ENCODE peak calls at places on chromosomes 12 and 14, in four cellular contexts. One of them, this sample, is unnamed.
A peak's percentile ranks its signal among the peaks of the same experiment; 100 is the strongest.

GRCh38 chr14:71328183-71328582 is 420.9 kb downstream of the PCNX1 start:
- DNase-seq in CD8-positive, alpha-beta T cell: no peak
- DNase-seq in tibial artery: no peak
- DNase-seq in transverse colon: no peak
- DNase-seq in this sample: no peak

GRCh38 chr12:119989619-119990381 is 764 bp downstream of the BICDL1 start:
- DNase-seq in CD8-positive, alpha-beta T cell: peak; percentile 65
- DNase-seq in tibial artery: peak; percentile 65
- DNase-seq in transverse colon: peak; percentile 86
- DNase-seq in this sample: peak; percentile 22

GRCh38 chr12:6647083-6647604 is at the start of gene ACRBP:
- DNase-seq in CD8-positive, alpha-beta T cell: no peak
- DNase-seq in tibial artery: peak; percentile 79
- DNase-seq in transverse colon: peak; percentile 86
- DNase-seq in this sample: no peak

GRCh38 chr14:92726135-92726932 is 22.1 kb downstream of the LGMN start:
- DNase-seq in CD8-positive, alpha-beta T cell: peak; percentile 58
- DNase-seq in tibial artery: peak; percentile 81
- DNase-seq in transverse colon: peak; percentile 88
- DNase-seq in this sample: no peak

GRCh38 chr14:78902010-78902623 is 731.9 kb downstream of the NRXN3 start:
- DNase-seq in CD8-positive, alpha-beta T cell: no peak
- DNase-seq in tibial artery: no peak
- DNase-seq in transverse colon: peak; percentile 15
- DNase-seq in this sample: peak; percentile 59

GRCh38 chr12:4506870-4507269 is 31.8 kb upstream of the RAD51AP1 start:
- DNase-seq in CD8-positive, alpha-beta T cell: no peak
- DNase-seq in tibial artery: no peak
- DNase-seq in transverse colon: no peak
- DNase-seq in this sample: no peak

GRCh38 chr14:85576848-85577541 is 47.1 kb downstream of the FLRT2 start:
- DNase-seq in CD8-positive, alpha-beta T cell: no peak
- DNase-seq in tibial artery: no peak
- DNase-seq in transverse colon: no peak
- DNase-seq in this sample: no peak

GRCh38 chr12:122227341-122227740 is 1.5 kb upstream of the DIABLO start:
- DNase-seq in CD8-positive, alpha-beta T cell: peak; percentile 88
- DNase-seq in tibial artery: no peak
- DNase-seq in transverse colon: no peak
- DNase-seq in this sample: no peak

GRCh38 chr12:32561931-32562341 is 117.2 kb upstream of the DNM1L start:
- DNase-seq in CD8-positive, alpha-beta T cell: no peak
- DNase-seq in tibial artery: no peak
- DNase-seq in transverse colon: no peak
- DNase-seq in this sample: no peak

GRCh38 chr12:105468464-105468863 is 138.0 kb downstream of the C12orf75 start:
- DNase-seq in CD8-positive, alpha-beta T cell: no peak
- DNase-seq in tibial artery: no peak
- DNase-seq in transverse colon: no peak
- DNase-seq in this sample: no peak

GRCh38 chr14:37668646-37669045 is 73.2 kb downstream of the TTC6 start:
- DNase-seq in CD8-positive, alpha-beta T cell: no peak
- DNase-seq in tibial artery: no peak
- DNase-seq in transverse colon: no peak
- DNase-seq in this sample: no peak

GRCh38 chr12:124379938-124380754 is 85.3 kb downstream of the RFLNA start:
- DNase-seq in CD8-positive, alpha-beta T cell: no peak
- DNase-seq in tibial artery: peak; percentile 81
- DNase-seq in transverse colon: peak; percentile 46
- DNase-seq in this sample: no peak

GRCh38 chr12:105382771-105383632 is 52.5 kb downstream of the C12orf75 start:
- DNase-seq in CD8-positive, alpha-beta T cell: no peak
- DNase-seq in tibial artery: no peak
- DNase-seq in transverse colon: no peak
- DNase-seq in this sample: no peak

GRCh38 chr12:92593734-92594402 is 108.9 kb upstream of the PLEKHG7 start:
- DNase-seq in CD8-positive, alpha-beta T cell: peak; percentile 91
- DNase-seq in tibial artery: peak; percentile 32
- DNase-seq in transverse colon: peak; percentile 39
- DNase-seq in this sample: no peak

GRCh38 chr12:66813137-66813867 is 134.4 kb upstream of the GRIP1 start:
- DNase-seq in CD8-positive, alpha-beta T cell: no peak
- DNase-seq in tibial artery: no peak
- DNase-seq in transverse colon: no peak
- DNase-seq in this sample: no peak

GRCh38 chr14:77161011-77161410 is 19.4 kb upstream of the ZDHHC22 start:
- DNase-seq in CD8-positive, alpha-beta T cell: no peak
- DNase-seq in tibial artery: no peak
- DNase-seq in transverse colon: no peak
- DNase-seq in this sample: no peak

GRCh38 chr12:47190271-47190750 is 110.6 kb upstream of the AMIGO2 start:
- DNase-seq in CD8-positive, alpha-beta T cell: peak; percentile 25
- DNase-seq in tibial artery: no peak
- DNase-seq in transverse colon: no peak
- DNase-seq in this sample: no peak

GRCh38 chr14:92675421-92675820 is 73.0 kb downstream of the LGMN start:
- DNase-seq in CD8-positive, alpha-beta T cell: no peak
- DNase-seq in tibial artery: no peak
- DNase-seq in transverse colon: no peak
- DNase-seq in this sample: no peak

GRCh38 chr14:104196461-104197180 is 58.2 kb downstream of the KIF26A start:
- DNase-seq in CD8-positive, alpha-beta T cell: no peak
- DNase-seq in tibial artery: no peak
- DNase-seq in transverse colon: no peak
- DNase-seq in this sample: no peak

GRCh38 chr12:89160716-89161123 is 191.6 kb downstream of the DUSP6 start:
- DNase-seq in CD8-positive, alpha-beta T cell: no peak
- DNase-seq in tibial artery: peak; percentile 66
- DNase-seq in transverse colon: peak; percentile 15
- DNase-seq in this sample: no peak

GRCh38 chr12:26906704-26907103 is 31.1 kb downstream of the INTS13 start:
- DNase-seq in CD8-positive, alpha-beta T cell: no peak
- DNase-seq in tibial artery: no peak
- DNase-seq in transverse colon: no peak
- DNase-seq in this sample: no peak

GRCh38 chr12:96520767-96521166 is 31.4 kb downstream of the CFAP54 start:
- DNase-seq in CD8-positive, alpha-beta T cell: no peak
- DNase-seq in tibial artery: no peak
- DNase-seq in transverse colon: no peak
- DNase-seq in this sample: no peak

GRCh38 chr12:103075848-103076247 is 118.4 kb downstream of the ASCL1 start:
- DNase-seq in CD8-positive, alpha-beta T cell: no peak
- DNase-seq in tibial artery: no peak
- DNase-seq in transverse colon: no peak
- DNase-seq in this sample: no peak

GRCh38 chr14:88002421-88002820 is 2.5 kb upstream of the GPR65 start:
- DNase-seq in CD8-positive, alpha-beta T cell: no peak
- DNase-seq in tibial artery: no peak
- DNase-seq in transverse colon: no peak
- DNase-seq in this sample: no peak

GRCh38 chr12:124006582-124007170 is 33.7 kb downstream of the ZNF664 start:
- DNase-seq in CD8-positive, alpha-beta T cell: no peak
- DNase-seq in tibial artery: no peak
- DNase-seq in transverse colon: no peak
- DNase-seq in this sample: no peak

GRCh38 chr12:67993143-67993542 is 3.9 kb downstream of the IFNG-AS1 start:
- DNase-seq in CD8-positive, alpha-beta T cell: no peak
- DNase-seq in tibial artery: no peak
- DNase-seq in transverse colon: no peak
- DNase-seq in this sample: no peak

GRCh38 chr14:36852853-36853634 is 191.4 kb downstream of the PAX9 start:
- DNase-seq in CD8-positive, alpha-beta T cell: no peak
- DNase-seq in tibial artery: peak; percentile 50
- DNase-seq in transverse colon: no peak
- DNase-seq in this sample: no peak

GRCh38 chr12:27922591-27923139 is 49.9 kb downstream of the PTHLH start:
- DNase-seq in CD8-positive, alpha-beta T cell: no peak
- DNase-seq in tibial artery: no peak
- DNase-seq in transverse colon: no peak
- DNase-seq in this sample: no peak

GRCh38 chr14:38256358-38256840 is 506 bp upstream of the CLEC14A start:
- DNase-seq in CD8-positive, alpha-beta T cell: no peak
- DNase-seq in tibial artery: peak; percentile 49
- DNase-seq in transverse colon: no peak
- DNase-seq in this sample: no peak

GRCh38 chr14:54894995-54895394 is 7.6 kb downstream of the GCH1 start:
- DNase-seq in CD8-positive, alpha-beta T cell: no peak
- DNase-seq in tibial artery: no peak
- DNase-seq in transverse colon: no peak
- DNase-seq in this sample: no peak

GRCh38 chr12:125797421-125798175 is 732.4 kb downstream of the AACS start:
- DNase-seq in CD8-positive, alpha-beta T cell: no peak
- DNase-seq in tibial artery: no peak
- DNase-seq in transverse colon: no peak
- DNase-seq in this sample: no peak

DNA sequence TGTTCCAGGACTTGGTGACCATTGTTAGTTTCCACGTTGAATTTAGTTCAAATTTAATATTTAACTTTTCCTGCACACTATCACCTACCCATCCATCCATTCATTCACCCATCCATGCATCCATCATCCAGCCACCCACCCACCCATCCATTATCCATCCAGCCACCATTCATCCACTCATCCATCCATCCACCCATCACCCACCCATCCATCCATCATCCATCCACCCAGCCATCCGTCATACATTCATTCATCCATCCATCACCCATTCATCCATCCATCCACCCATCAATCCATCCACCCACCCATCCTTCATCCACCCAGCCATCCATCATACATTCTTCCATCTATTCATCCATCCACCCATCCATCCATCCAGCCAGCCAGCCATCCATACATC is 21.8 kb downstream of the NOC4L start:
- DNase-seq in CD8-positive, alpha-beta T cell: no peak
- DNase-seq in tibial artery: no peak
- DNase-seq in transverse colon: no peak
- DNase-seq in this sample: no peak
- H3K4me3 ChIP-seq in CD8-positive, alpha-beta T cell: no peak overlapping the region
- H3K4me3 ChIP-seq in tibial artery: no peak overlapping the region
- H3K4me3 ChIP-seq in transverse colon: no peak overlapping the region
- H3K4me3 ChIP-seq in this sample: no peak overlapping the region

DNA sequence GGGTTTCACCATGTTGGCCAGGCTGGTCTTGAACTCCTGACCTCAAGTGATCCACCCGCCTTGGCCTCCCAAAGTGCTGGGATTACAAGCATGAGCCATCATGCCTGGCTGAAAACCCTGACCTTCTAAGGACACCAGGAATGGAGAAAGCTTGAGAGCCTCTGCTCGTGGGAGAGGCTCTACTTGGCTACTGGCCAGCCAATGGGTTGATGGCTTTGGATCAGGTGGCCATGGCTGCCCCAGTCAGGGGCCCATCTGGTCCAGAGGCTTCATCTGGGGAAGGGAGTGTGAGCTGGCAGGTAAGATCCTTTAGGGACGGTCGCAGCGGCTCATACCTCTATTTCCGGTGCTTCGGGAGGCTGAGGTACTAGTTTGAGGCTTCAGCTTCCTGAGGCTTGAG is 42.5 kb upstream of the PPP1CC start:
- DNase-seq in CD8-positive, alpha-beta T cell: no peak
- DNase-seq in tibial artery: no peak
- DNase-seq in transverse colon: no peak
- DNase-seq in this sample: peak; percentile 15
- H3K27me3 ChIP-seq in CD8-positive, alpha-beta T cell: no peaks in the 10 kb centered on the region
- H3K27me3 ChIP-seq in tibial artery: peaks cover 6% of the 10 kb centered on the region
- H3K27me3 ChIP-seq in transverse colon: no peaks in the 10 kb centered on the region
- H3K27me3 ChIP-seq in this sample: no peaks in the 10 kb centered on the region

GRCh38 chr14:69660344-69661193 is 49.2 kb downstream of the SUSD6 start:
- DNase-seq in CD8-positive, alpha-beta T cell: no peak
- DNase-seq in tibial artery: no peak
- DNase-seq in transverse colon: no peak
- DNase-seq in this sample: no peak

GRCh38 chr14:69657961-69658360 is 46.6 kb downstream of the SUSD6 start:
- DNase-seq in CD8-positive, alpha-beta T cell: no peak
- DNase-seq in tibial artery: no peak
- DNase-seq in transverse colon: peak; percentile 72
- DNase-seq in this sample: no peak

GRCh38 chr14:69661194-69661537 is 49.8 kb downstream of the SUSD6 start:
- DNase-seq in CD8-positive, alpha-beta T cell: no peak
- DNase-seq in tibial artery: no peak
- DNase-seq in transverse colon: no peak
- DNase-seq in this sample: no peak

GRCh38 chr14:69662636-69663321 is 51.4 kb downstream of the SUSD6 start:
- DNase-seq in CD8-positive, alpha-beta T cell: no peak
- DNase-seq in tibial artery: no peak
- DNase-seq in transverse colon: no peak
- DNase-seq in this sample: no peak

GRCh38 chr14:69658664-69659261 is 47.4 kb downstream of the SUSD6 start:
- DNase-seq in CD8-positive, alpha-beta T cell: no peak
- DNase-seq in tibial artery: no peak
- DNase-seq in transverse colon: no peak
- DNase-seq in this sample: no peak
- H3K27ac ChIP-seq in CD8-positive, alpha-beta T cell: no peak overlapping the region
- H3K27ac ChIP-seq in tibial artery: peak overlapping the region; percentile 33
- H3K27ac ChIP-seq in transverse colon: peak overlapping the region; percentile 78
- H3K27ac ChIP-seq in this sample: no peak overlapping the region

GRCh38 chr12:24045816-24046257 is 96.4 kb upstream of the SOX5 start:
- DNase-seq in CD8-positive, alpha-beta T cell: no peak
- DNase-seq in tibial artery: peak; percentile 39
- DNase-seq in transverse colon: no peak
- DNase-seq in this sample: no peak
- H3K4me3 ChIP-seq in CD8-positive, alpha-beta T cell: no peak overlapping the region
- H3K4me3 ChIP-seq in tibial artery: no peak overlapping the region
- H3K4me3 ChIP-seq in transverse colon: no peak overlapping the region
- H3K4me3 ChIP-seq in this sample: no peak overlapping the region

DNA sequence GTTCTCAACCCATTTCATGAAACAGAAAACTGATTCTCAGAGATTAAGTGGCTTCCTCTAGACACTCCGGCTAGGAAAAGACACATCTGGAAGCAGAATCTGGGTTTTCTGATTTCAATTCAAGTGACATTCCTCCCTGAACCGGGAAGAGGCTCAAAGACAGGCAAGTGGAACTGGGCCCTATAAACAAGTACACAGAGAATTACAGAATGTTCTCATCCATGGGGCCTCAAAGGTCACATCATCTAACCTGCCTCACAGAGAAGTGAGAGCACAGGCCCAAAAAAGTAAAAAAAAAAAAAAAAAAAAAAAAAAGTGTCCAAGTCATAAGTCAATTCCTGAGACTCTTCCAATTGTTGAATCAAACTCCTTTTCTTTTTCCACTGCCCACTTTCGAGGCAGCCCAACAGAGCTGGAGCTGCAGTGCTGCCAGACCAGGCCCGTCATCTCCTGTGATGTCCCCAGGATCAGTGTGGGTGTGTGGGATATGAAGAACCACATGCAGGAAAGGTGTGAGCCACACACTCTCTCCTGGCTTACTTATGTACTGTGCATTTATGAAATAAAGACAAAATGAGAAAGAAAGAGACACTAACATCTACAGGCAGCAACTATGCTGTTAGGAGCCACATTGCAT is 2.8 kb upstream of the KRT1 start:
- DNase-seq in CD8-positive, alpha-beta T cell: no peak
- DNase-seq in tibial artery: no peak
- DNase-seq in transverse colon: no peak
- DNase-seq in this sample: no peak
- H3K27me3 ChIP-seq in CD8-positive, alpha-beta T cell: no peaks in the 10 kb centered on the region
- H3K27me3 ChIP-seq in tibial artery: peaks cover 37% of the 10 kb centered on the region
- H3K27me3 ChIP-seq in transverse colon: peaks cover 3% of the 10 kb centered on the region
- H3K27me3 ChIP-seq in this sample: peaks cover 93% of the 10 kb centered on the region